ENCODE peak calls at places on chromosomes 6 and 20, in seven cellular contexts. X, H, J, Y, K, D and Q are unnamed samples.

GRCh38 chr6:134003542-134003951 is 48.9 kb downstream of the SLC2A12 start:
- DNase-seq in Y (no peak), J (peak; percentile 23), D (no peak), X (no peak), K (no peak), H (peak; percentile 3), Q (no peak)

GRCh38 chr20:61516398-61517208 is 264.5 kb downstream of the CDH4 start:
- DNase-seq in Y (no peak), H (no peak), X (no peak), D (no peak), K (no peak), J (no peak), Q (no peak)

GRCh38 chr6:113511100-113511499 is 346.0 kb upstream of the MARCKS start:
- DNase-seq in K (no peak), Y (no peak), D (no peak), J (no peak), X (no peak), H (no peak), Q (no peak)

GRCh38 chr6:83273596-83273995 is 80.4 kb downstream of the RWDD2A start:
- DNase-seq in X (no peak), K (no peak), Y (no peak), D (no peak), H (no peak), J (no peak), Q (peak; percentile 7)

GRCh38 chr6:4608361-4609115 is 167.7 kb upstream of the CDYL start:
- DNase-seq in X (no peak), J (no peak), D (no peak), H (no peak), Y (no peak), K (no peak), Q (no peak)

GRCh38 chr6:113862112-113862511 is 5.0 kb downstream of the MARCKS start:
- DNase-seq in D (no peak), Y (no peak), J (no peak), X (no peak), H (peak; percentile 8), K (no peak), Q (no peak)

GRCh38 chr20:50450961-50451752 is 59.0 kb upstream of the PTPN1 start:
- DNase-seq in Y (no peak), D (peak; percentile 54), K (no peak), X (no peak), J (no peak), H (no peak), Q (no peak)

GRCh38 chr6:167031082-167031709 is 32.0 kb downstream of the CEP43 start:
- DNase-seq in K (no peak), H (no peak), J (no peak), D (no peak), X (no peak), Y (no peak), Q (no peak)

GRCh38 chr20:55888655-55889054 is 116.7 kb downstream of the CBLN4 start:
- DNase-seq in J (no peak), Y (no peak), D (no peak), H (no peak), X (no peak), K (no peak), Q (no peak)

GRCh38 chr6:157811476-157812173 is 11.4 kb upstream of the SNX9 start:
- DNase-seq in K (no peak), H (no peak), X (no peak), J (no peak), D (no peak), Y (no peak), Q (no peak)

GRCh38 chr20:53738945-53739798 is 145.5 kb upstream of the ZNF217 start:
- DNase-seq in K (peak; percentile 35), D (peak; percentile 42), J (no peak), Y (no peak), X (no peak), H (no peak), Q (no peak)

GRCh38 chr6:131460603-131460995 is 112.4 kb upstream of the ARG1 start:
- DNase-seq in H (no peak), K (no peak), J (no peak), D (no peak), Y (no peak), X (peak; percentile 1), Q (no peak)

GRCh38 chr6:50850223-50850751 is 31.6 kb downstream of the TFAP2B start:
- DNase-seq in H (peak; percentile 43), Y (no peak), D (peak; percentile 57), J (no peak), K (no peak), X (no peak), Q (no peak)

GRCh38 chr6:124984668-124985338 is 22.6 kb downstream of the RNF217 start:
- DNase-seq in J (no peak), K (no peak), X (no peak), D (no peak), H (no peak), Y (no peak), Q (no peak)

GRCh38 chr20:38840053-38840893 is 34.8 kb downstream of the PPP1R16B start:
- DNase-seq in Y (no peak), H (no peak), D (no peak), X (no peak), J (no peak), K (no peak), Q (no peak)

GRCh38 chr6:188821-189655 is 103.2 kb upstream of the DUSP22 start:
- DNase-seq in K (peak; percentile 69), Y (peak; percentile 91), X (peak; percentile 64), J (peak; percentile 47), H (peak; percentile 69), D (peak; percentile 93), Q (no peak)

GRCh38 chr6:150741633-150742200 is 123.8 kb upstream of the MTHFD1L start:
- DNase-seq in J (peak; percentile 28), D (no peak), Y (no peak), H (no peak), X (no peak), K (peak; percentile 52), Q (no peak)

GRCh38 chr20:5077761-5078387 is 41.9 kb downstream of the PCNA start:
- DNase-seq in H (no peak), D (no peak), X (no peak), K (no peak), Y (no peak), J (no peak), Q (no peak)

GRCh38 chr6:36674942-36675341 is 3.6 kb upstream of the CDKN1A start:
- DNase-seq in K (no peak), J (no peak), X (no peak), H (no peak), Y (no peak), D (no peak), Q (no peak)

GRCh38 chr6:159981591-159982245 is 12.8 kb downstream of the IGF2R start:
- DNase-seq in X (no peak), K (peak; percentile 74), H (no peak), J (peak; percentile 87), D (no peak), Y (peak; percentile 79), Q (no peak)

GRCh38 chr6:25193865-25194679 is 85.1 kb upstream of the CARMIL1 start:
- DNase-seq in J (no peak), X (no peak), D (no peak), K (no peak), Y (no peak), H (no peak), Q (no peak)

GRCh38 chr6:158669145-158670035 is 19.5 kb downstream of the SYTL3 start:
- DNase-seq in Y (no peak), D (no peak), J (no peak), X (no peak), K (no peak), H (peak; percentile 42), Q (no peak)

GRCh38 chr6:45222380-45222779 is 105.8 kb upstream of the RUNX2 start:
- DNase-seq in D (no peak), J (no peak), H (no peak), K (no peak), X (no peak), Y (no peak), Q (no peak)

GRCh38 chr6:42375007-42375635 is 76.6 kb downstream of the TRERF1 start:
- DNase-seq in J (no peak), Y (no peak), D (no peak), K (no peak), H (no peak), X (no peak), Q (no peak)

GRCh38 chr6:5898563-5898962 is 108.2 kb downstream of the NRN1 start:
- DNase-seq in H (no peak), K (no peak), D (no peak), J (no peak), Y (no peak), X (no peak), Q (no peak)

GRCh38 chr6:157198425-157199279 is 124.7 kb downstream of the TMEM242 start:
- DNase-seq in K (no peak), Y (peak; percentile 91), J (no peak), X (no peak), D (peak; percentile 39), H (peak; percentile 100), Q (no peak)

GRCh38 chr6:19465240-19465639 is 371.9 kb upstream of the ID4 start:
- DNase-seq in J (no peak), Y (no peak), H (peak; percentile 73), X (no peak), K (no peak), D (no peak), Q (no peak)

GRCh38 chr6:10510592-10511367 is 10.4 kb upstream of the GCNT2 start:
- DNase-seq in Y (peak; percentile 80), K (peak; percentile 54), H (peak; percentile 61), J (peak; percentile 69), D (peak; percentile 80), X (no peak), Q (no peak)

GRCh38 chr6:44041461-44042260 is 85.6 kb downstream of the MRPL14 start:
- DNase-seq in Y (peak; percentile 16), X (peak; percentile 96), J (no peak), D (peak; percentile 86), K (no peak), H (no peak), Q (peak; percentile 99)

GRCh38 chr6:116564296-116564695 is 7.0 kb upstream of the RWDD1 start:
- DNase-seq in H (no peak), X (no peak), Y (no peak), D (no peak), K (no peak), J (no peak), Q (peak; percentile 34)